ENCODE peak calls at places on chromosomes 2 and 18, in ten cellular contexts. K, E, R, P, N, Q, Z, M, D and V are unnamed samples.

GRCh38 chr18:12904012-12904516 is 20.0 kb upstream of the PTPN2 start:
- DNase-seq in M (no peak), R (no peak), E (no peak), D (no peak), K (peak), N (no peak), Z (no peak), Q (peak), P (no peak), V (no peak)

GRCh38 chr2:111694690-111695089 is 189.3 kb downstream of the ANAPC1 start:
- DNase-seq in P (no peak), K (no peak), Q (peak), E (peak), R (no peak), D (no peak), Z (no peak), N (peak), M (no peak), V (no peak)

GRCh38 chr18:63149200-63149587 is 170.4 kb downstream of the BCL2 start:
- DNase-seq in N (no peak), E (no peak), P (no peak), R (no peak), Z (no peak), M (no peak), D (no peak), K (no peak), Q (no peak), V (peak)

GRCh38 chr2:150888337-150888736 is 373.3 kb downstream of the RBM43 start:
- DNase-seq in M (no peak), N (peak), E (no peak), Z (no peak), K (no peak), D (no peak), P (no peak), Q (peak), R (no peak), V (no peak)

GRCh38 chr2:234911271-234911670 is 40.5 kb upstream of the SH3BP4 start:
- DNase-seq in Z (no peak), D (no peak), K (no peak), M (peak), E (peak), P (no peak), R (no peak), Q (peak), N (peak), V (no peak)

GRCh38 chr18:11520536-11520935 is 88.9 kb upstream of the SLC35G4 start:
- DNase-seq in E (no peak), P (no peak), D (no peak), N (peak), K (no peak), R (no peak), Q (peak), Z (no peak), M (no peak), V (no peak)

GRCh38 chr2:25701801-25702200 is 28.4 kb upstream of the DTNB start:
- DNase-seq in N (no peak), K (no peak), E (no peak), P (no peak), Q (no peak), R (no peak), Z (no peak), M (no peak), D (no peak), V (no peak)

GRCh38 chr18:5294618-5295230 is 802 bp downstream of the ZBTB14 start:
- DNase-seq in N (peak), R (peak), M (peak), D (no peak), Z (no peak), Q (peak), K (no peak), P (no peak), E (peak), V (no peak)

GRCh38 chr2:176419591-176420071 is 150.4 kb downstream of the MTX2 start:
- DNase-seq in M (no peak), D (no peak), R (no peak), E (peak), P (no peak), K (no peak), Q (peak), Z (no peak), N (no peak), V (no peak)

GRCh38 chr2:70242552-70242951 is 5.9 kb downstream of the TIA1 start:
- DNase-seq in N (no peak), M (no peak), P (no peak), E (no peak), Q (no peak), K (no peak), D (no peak), R (no peak), Z (no peak), V (no peak)

GRCh38 chr2:100416939-100417744 is at the start of gene CHST10:
- DNase-seq in P (no peak), D (no peak), N (peak), E (peak), Z (peak), M (peak), Q (peak), R (peak), K (peak), V (peak)

GRCh38 chr18:23106575-23106974 is 28.7 kb upstream of the CABLES1 start:
- DNase-seq in N (peak), E (peak), K (no peak), M (no peak), Q (peak), D (peak), Z (no peak), R (peak), P (no peak), V (no peak)

GRCh38 chr2:222424729-222425671 is 657 bp downstream of the SGPP2 start:
- DNase-seq in M (peak), R (no peak), D (no peak), Q (no peak), N (no peak), E (no peak), Z (peak), P (no peak), K (no peak), V (peak)

DNA sequence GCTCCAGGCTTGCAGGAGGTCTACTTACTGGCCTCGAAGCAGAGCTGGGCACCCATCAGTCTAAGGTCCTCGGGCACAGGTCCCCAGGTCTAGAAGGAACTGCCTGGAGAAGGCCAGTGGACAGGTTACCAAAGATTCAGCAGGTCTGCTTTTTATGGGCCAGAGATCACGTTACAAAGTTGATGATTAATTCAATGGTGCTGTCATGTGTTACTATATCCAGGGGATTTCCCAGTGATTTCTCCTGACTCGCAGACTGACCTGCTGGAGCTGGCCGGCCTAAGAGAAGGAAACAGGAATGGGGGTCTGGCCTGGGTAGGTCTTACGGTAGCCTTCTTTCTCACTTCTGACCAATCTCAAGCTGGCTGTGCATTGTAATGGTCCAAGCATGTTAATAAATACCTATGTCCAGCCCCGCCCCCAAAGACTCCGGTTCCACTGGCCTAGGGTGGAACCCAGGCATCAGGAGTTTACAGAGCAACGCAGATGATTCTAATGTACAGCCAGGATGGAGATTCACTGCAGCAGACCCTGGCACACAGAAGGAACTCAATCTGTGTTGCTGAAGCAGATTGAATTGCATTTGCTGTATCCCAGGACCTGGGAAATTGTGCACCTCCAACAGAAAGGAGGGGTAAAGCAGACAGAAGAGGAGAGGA is at the start of gene NEURL3:
- DNase-seq in R (peak), Q (peak), M (no peak), K (no peak), E (peak), N (peak), Z (peak), D (no peak), P (no peak), V (no peak)
- H3K9ac ChIP-seq in R (peak), Q (no peak), M (no peak), K (no peak), E (peak), N (no peak), Z (no peak), D (no peak), P (no peak), V (no peak)

GRCh38 chr2:8132371-8132831 is 549.5 kb upstream of the ID2 start:
- DNase-seq in Z (no peak), N (peak), D (no peak), Q (peak), K (no peak), P (no peak), E (no peak), R (no peak), M (no peak), V (no peak)
- H3K4me2 ChIP-seq in Z (no peak), N (no peak), D (no peak), Q (no peak), K (no peak), P (no peak), E (no peak), R (no peak), M (no peak), V (no peak)

GRCh38 chr2:232908695-232909094 is 38.6 kb downstream of the SNORC start:
- DNase-seq in P (no peak), K (no peak), E (no peak), D (no peak), Z (no peak), N (no peak), M (no peak), R (no peak), Q (no peak), V (no peak)
- H3K9ac ChIP-seq in P (no peak), K (no peak), E (no peak), D (no peak), Z (no peak), N (no peak), M (no peak), R (no peak), Q (no peak), V (no peak)

DNA sequence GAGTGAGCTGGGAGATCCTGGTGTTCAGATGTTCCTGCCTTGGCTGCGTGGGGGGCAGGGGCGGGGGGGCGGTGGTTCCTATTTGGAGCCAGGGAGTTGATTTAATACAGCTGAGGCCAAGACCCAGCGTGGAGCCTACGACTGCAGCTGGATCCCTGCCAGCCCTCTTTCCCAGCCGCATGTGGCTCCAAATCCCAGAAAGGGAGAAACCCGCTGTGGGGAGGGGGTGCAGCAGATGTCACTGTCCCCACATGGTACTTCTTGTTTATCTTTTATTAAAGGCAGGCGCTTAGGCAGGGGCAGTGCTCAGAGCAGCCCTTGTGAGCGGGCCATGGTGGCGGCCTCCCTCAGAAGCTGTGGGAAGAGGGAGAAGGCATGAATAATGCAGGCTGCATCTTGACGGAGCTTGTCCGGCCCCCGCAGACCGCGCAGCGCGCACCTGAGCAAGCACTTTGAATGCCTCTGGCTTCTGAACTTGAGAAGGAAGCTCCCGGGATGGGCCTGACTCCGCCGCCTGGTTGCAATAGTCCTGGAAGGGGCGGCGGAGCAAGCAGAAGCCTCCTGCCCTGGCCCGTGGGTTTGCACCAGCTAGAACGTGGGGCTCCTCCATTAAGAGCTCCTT is 112.1 kb downstream of the GLI2 start:
- DNase-seq in Q (peak), R (no peak), D (peak), P (no peak), Z (peak), N (peak), M (no peak), E (no peak), K (no peak), V (no peak)
- H3K4me2 ChIP-seq in Q (no peak), R (no peak), D (peak), P (no peak), Z (no peak), N (peak), M (no peak), E (no peak), K (no peak), V (no peak)

DNA sequence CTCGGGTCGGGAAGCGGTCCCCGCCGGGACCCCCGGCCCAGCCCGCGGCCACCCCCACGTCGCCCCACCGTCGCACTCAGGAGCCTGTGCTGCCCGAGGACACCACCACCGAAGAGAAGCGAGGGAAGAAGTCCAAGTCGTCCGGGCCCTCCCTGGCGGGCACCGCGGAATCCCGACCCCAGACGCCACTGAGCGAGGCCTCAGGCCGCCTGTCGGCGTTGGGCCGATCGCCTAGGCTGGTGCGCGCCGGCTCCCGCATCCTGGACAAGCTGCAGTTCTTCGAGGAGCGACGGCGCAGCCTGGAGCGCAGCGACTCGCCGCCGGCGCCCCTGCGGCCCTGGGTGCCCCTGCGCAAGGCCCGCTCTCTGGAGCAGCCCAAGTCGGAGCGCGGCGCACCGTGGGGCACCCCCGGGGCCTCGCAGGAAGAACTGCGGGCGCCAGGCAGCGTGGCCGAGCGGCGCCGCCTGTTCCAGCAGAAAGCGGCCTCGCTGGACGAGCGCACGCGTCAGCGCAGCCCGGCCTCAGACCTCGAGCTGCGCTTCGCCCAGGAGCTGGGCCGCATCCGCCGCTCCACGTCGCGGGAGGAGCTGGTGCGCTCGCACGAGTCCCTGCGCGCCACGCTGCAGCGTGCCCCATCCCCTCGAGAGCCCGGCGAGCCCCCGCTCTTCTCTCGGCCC is 13.6 kb downstream of the SPEG start:
- DNase-seq in R (no peak), P (no peak), D (no peak), M (peak), E (no peak), Z (no peak), N (no peak), Q (no peak), K (no peak), V (peak)
- H3K9ac ChIP-seq in R (no peak), P (no peak), D (no peak), M (no peak), E (no peak), Z (no peak), N (no peak), Q (no peak), K (no peak), V (no peak)

DNA sequence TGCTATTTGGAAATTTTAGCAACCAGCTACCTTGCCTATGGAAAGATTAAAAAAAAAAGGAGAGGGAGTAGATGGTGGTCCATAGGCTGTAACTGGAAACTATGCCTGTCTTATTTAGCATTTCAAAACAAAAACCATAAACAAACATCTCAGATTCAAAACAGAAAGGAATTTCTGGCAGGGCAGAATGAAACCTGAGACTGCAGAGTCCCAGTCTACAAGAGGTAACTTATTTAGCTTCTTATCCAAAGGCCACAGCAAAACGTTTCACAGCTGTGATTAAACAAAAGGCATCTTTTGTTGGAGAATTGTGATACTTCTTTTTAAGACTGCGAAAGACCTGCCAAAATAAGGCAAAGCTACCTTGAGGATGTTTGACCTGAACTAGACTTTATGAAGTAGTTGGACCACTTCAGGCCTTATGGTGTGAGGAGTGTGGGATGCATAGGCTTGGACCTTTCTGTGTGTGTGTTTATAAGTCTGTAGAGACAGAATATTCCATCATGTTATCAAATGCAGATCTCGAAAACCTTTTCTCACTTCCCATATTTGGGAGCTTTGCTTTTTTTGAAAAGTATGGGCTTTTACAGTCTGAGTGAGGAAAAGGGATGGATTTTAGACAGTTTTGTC is 11.0 kb downstream of the CRIM1 start:
- DNase-seq in E (peak), K (no peak), D (no peak), N (no peak), Q (peak), M (no peak), Z (no peak), R (no peak), P (no peak), V (no peak)
- H3K4me2 ChIP-seq in E (peak), K (no peak), D (peak), N (peak), Q (peak), M (peak), Z (peak), R (peak), P (no peak), V (peak)

GRCh38 chr18:49020621-49021021 is 69.9 kb upstream of the SMAD7 start:
- DNase-seq in M (peak), E (no peak), N (peak), Q (peak), Z (no peak), R (no peak), P (no peak), D (no peak), K (no peak), V (no peak)

GRCh38 chr18:49019446-49020045 is 68.8 kb upstream of the SMAD7 start:
- DNase-seq in D (no peak), N (no peak), M (no peak), E (no peak), P (peak), Z (no peak), R (no peak), Q (peak), K (no peak), V (no peak)

GRCh38 chr18:49021433-49022129 is 70.8 kb upstream of the SMAD7 start:
- DNase-seq in K (peak), N (peak), M (peak), E (peak), R (peak), P (peak), Q (peak), D (peak), Z (peak), V (peak)

GRCh38 chr18:49020129-49020528 is 69.4 kb upstream of the SMAD7 start:
- DNase-seq in E (no peak), D (no peak), K (no peak), M (peak), Q (no peak), N (no peak), R (no peak), P (no peak), Z (peak), V (no peak)

GRCh38 chr18:49021076-49021432 is 70.3 kb upstream of the SMAD7 start:
- DNase-seq in Q (no peak), Z (no peak), P (no peak), R (no peak), M (no peak), N (no peak), K (no peak), D (no peak), E (no peak), V (no peak)
- H3K9ac ChIP-seq in Q (no peak), Z (no peak), P (no peak), R (peak), M (no peak), N (no peak), K (no peak), D (peak), E (peak), V (no peak)

GRCh38 chr2:71746946-71747501 is 293.7 kb downstream of the DYSF start:
- DNase-seq in D (no peak), Q (peak), N (peak), M (no peak), P (no peak), E (peak), K (peak), R (no peak), Z (peak), V (no peak)

GRCh38 chr2:71743995-71744675 is 290.8 kb downstream of the DYSF start:
- DNase-seq in P (no peak), D (no peak), R (no peak), Q (peak), M (no peak), N (peak), K (no peak), Z (no peak), E (peak), V (no peak)

GRCh38 chr2:71747573-71747972 is 294.2 kb downstream of the DYSF start:
- DNase-seq in M (no peak), Q (no peak), P (no peak), Z (no peak), R (no peak), E (peak), D (no peak), K (no peak), N (peak), V (no peak)

GRCh38 chr2:71744781-71745180 is 291.4 kb downstream of the DYSF start:
- DNase-seq in R (no peak), N (no peak), K (no peak), Q (no peak), M (no peak), D (no peak), Z (no peak), P (no peak), E (no peak), V (no peak)

DNA sequence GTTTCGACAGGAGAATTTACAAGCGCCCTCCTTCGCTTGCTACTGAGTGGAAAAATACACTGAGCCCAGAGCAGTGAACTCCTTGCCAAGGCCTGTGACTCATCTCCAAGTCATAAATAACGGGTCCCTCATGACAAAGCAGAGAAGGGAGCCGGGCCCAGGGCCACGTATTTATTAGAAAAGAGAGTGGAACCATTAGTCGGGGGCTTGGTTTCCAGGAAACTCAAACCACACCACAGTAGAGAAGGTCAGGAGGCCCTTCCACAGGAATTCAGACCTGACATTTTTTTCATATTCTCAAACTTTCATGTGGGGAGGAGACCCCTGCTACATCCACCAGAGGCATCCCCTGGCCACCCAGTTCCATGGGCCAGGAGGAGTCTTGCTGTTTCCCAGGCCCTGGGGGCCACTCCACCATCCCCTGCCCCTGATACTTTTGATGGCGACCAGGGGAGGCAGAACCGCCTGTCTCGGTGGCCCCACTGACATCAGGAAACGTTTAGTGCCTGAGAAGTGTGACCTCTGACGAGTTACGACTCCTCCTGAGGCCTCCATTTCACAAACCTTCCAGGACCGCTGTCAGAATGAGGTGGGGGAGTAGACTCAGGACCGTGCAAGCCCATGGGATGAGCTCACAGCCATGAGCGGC is 289.7 kb downstream of the DYSF start:
- DNase-seq in Q (peak), E (peak), P (no peak), N (peak), Z (no peak), M (no peak), R (no peak), K (peak), D (no peak), V (no peak)
- H3K4me2 ChIP-seq in Q (peak), E (peak), P (no peak), N (peak), Z (peak), M (no peak), R (no peak), K (peak), D (no peak), V (no peak)